ENCODE peak calls at places on chromosome 1, in eight cellular contexts. O, S, Z, Y, G, B, A and U are unnamed samples. For H3K27me3, the result is how much of the 10 kb centered on the place peaks cover.

GRCh38 chr1:91550961-91551360 is 50.3 kb downstream of the CDC7 start:
- DNase-seq in A (no peak), Y (no peak), G (no peak), Z (no peak), S (no peak), B (no peak), O (no peak), U (no peak)

GRCh38 chr1:194342484-194343262 is 1156.3 kb upstream of the B3GALT2 start:
- DNase-seq in S (no peak), B (no peak), G (no peak), Z (no peak), O (no peak), A (no peak), Y (no peak), U (no peak)

GRCh38 chr1:159296697-159297375 is 5.3 kb upstream of the FCER1A start:
- DNase-seq in O (no peak), A (no peak), Z (no peak), B (no peak), S (no peak), Y (no peak), G (no peak), U (no peak)

GRCh38 chr1:100027212-100027611 is 57.4 kb downstream of the SLC35A3 start:
- DNase-seq in S (no peak), G (no peak), O (no peak), B (no peak), Z (no peak), A (no peak), Y (no peak), U (no peak)

GRCh38 chr1:159161001-159161718 is 10.3 kb upstream of the CADM3 start:
- DNase-seq in B (peak), A (peak), S (no peak), Y (peak), O (peak), G (peak), Z (peak), U (peak)

GRCh38 chr1:242530761-242531160 is 6.3 kb upstream of the PLD5 start:
- DNase-seq in B (no peak), Y (no peak), O (no peak), G (no peak), A (no peak), S (no peak), Z (no peak), U (no peak)

GRCh38 chr1:230910755-230911117 is 42.4 kb upstream of the C1orf198 start:
- DNase-seq in Y (no peak), A (no peak), Z (no peak), O (no peak), B (no peak), G (no peak), S (no peak), U (no peak)

GRCh38 chr1:3050603-3051002 is 18.4 kb upstream of the PRDM16 start:
- DNase-seq in A (no peak), Z (no peak), O (no peak), S (no peak), B (no peak), Y (no peak), G (no peak), U (no peak)

GRCh38 chr1:206067486-206068302 is 14.7 kb downstream of the RHEX start:
- DNase-seq in S (no peak), A (no peak), Z (no peak), O (no peak), Y (peak), G (no peak), B (peak), U (peak)

GRCh38 chr1:41611068-41611931 is 126.8 kb upstream of the EDN2 start:
- DNase-seq in A (no peak), G (no peak), O (no peak), B (no peak), Y (no peak), S (no peak), Z (no peak), U (no peak)

GRCh38 chr1:24702511-24703293 is 42.5 kb upstream of the CLIC4 start:
- DNase-seq in O (no peak), Z (peak), S (no peak), B (no peak), G (no peak), A (no peak), Y (no peak), U (no peak)

GRCh38 chr1:202084791-202085681 is 37.7 kb upstream of the GPR37L1 start:
- DNase-seq in Y (no peak), Z (peak), B (no peak), O (no peak), G (no peak), A (no peak), S (no peak), U (no peak)

GRCh38 chr1:231062500-231063270 is 22.6 kb upstream of the FAM89A start:
- DNase-seq in Y (no peak), B (no peak), Z (no peak), A (no peak), S (no peak), O (no peak), G (no peak), U (no peak)

GRCh38 chr1:12754738-12755137 is 8.7 kb downstream of the CFAP107 start:
- DNase-seq in B (no peak), Y (no peak), S (no peak), O (no peak), G (no peak), Z (no peak), A (no peak), U (no peak)

GRCh38 chr1:225772323-225772768 is 5.3 kb upstream of the SRP9 start:
- DNase-seq in Z (peak), O (peak), A (peak), Y (peak), S (no peak), B (peak), G (peak), U (peak)

GRCh38 chr1:12121212-12122000 is 45.4 kb upstream of the TNFRSF1B start:
- DNase-seq in S (no peak), O (no peak), B (no peak), G (no peak), Y (no peak), A (no peak), Z (peak), U (no peak)

GRCh38 chr1:51948491-51948915 is 42.0 kb downstream of the RAB3B start:
- DNase-seq in O (no peak), S (no peak), Y (no peak), G (no peak), A (no peak), B (no peak), Z (no peak), U (no peak)

GRCh38 chr1:19447550-19447949 is 37.8 kb downstream of the CAPZB start:
- DNase-seq in Y (no peak), S (no peak), Z (no peak), A (no peak), B (no peak), O (no peak), G (no peak), U (no peak)

GRCh38 chr1:200837931-200838571 is 34.7 kb upstream of the GPR25 start:
- DNase-seq in Y (no peak), G (no peak), S (no peak), O (no peak), B (no peak), A (no peak), Z (peak), U (no peak)

GRCh38 chr1:175877939-175878730 is 134.7 kb upstream of the TNR start:
- DNase-seq in A (no peak), G (peak), Z (no peak), Y (no peak), B (no peak), S (peak), O (no peak), U (no peak)

GRCh38 chr1:160726498-160727391 is 12.3 kb upstream of the SLAMF7 start:
- DNase-seq in Z (peak), G (peak), Y (peak), A (no peak), S (no peak), O (no peak), B (peak), U (peak)

GRCh38 chr1:192598589-192598988 is 23.0 kb downstream of the RGS1 start:
- DNase-seq in A (no peak), S (no peak), Y (no peak), O (no peak), G (no peak), B (no peak), Z (no peak), U (no peak)

GRCh38 chr1:210653771-210654170 is 325.1 kb downstream of the HHAT start:
- DNase-seq in B (no peak), Y (no peak), Z (no peak), O (no peak), A (no peak), S (no peak), G (no peak), U (no peak)

GRCh38 chr1:12708396-12708795 is 7.5 kb upstream of the AADACL3 start:
- DNase-seq in B (no peak), Z (no peak), G (no peak), O (no peak), Y (no peak), A (no peak), S (no peak), U (no peak)

GRCh38 chr1:220691039-220691684 is 999 bp downstream of the C1orf115 start:
- DNase-seq in O (no peak), A (peak), S (no peak), G (no peak), Z (no peak), B (no peak), Y (no peak), U (no peak)

GRCh38 chr1:936865-937264 is 13.1 kb downstream of the SAMD11 start:
- DNase-seq in S (no peak), B (no peak), Y (no peak), G (no peak), O (no peak), A (no peak), Z (no peak), U (no peak)
- H3K27me3 ChIP-seq in S (under half), B (under half), Y (under half), G (half or more), O (half or more), A (under half), Z (under half), U (half or more)

DNA sequence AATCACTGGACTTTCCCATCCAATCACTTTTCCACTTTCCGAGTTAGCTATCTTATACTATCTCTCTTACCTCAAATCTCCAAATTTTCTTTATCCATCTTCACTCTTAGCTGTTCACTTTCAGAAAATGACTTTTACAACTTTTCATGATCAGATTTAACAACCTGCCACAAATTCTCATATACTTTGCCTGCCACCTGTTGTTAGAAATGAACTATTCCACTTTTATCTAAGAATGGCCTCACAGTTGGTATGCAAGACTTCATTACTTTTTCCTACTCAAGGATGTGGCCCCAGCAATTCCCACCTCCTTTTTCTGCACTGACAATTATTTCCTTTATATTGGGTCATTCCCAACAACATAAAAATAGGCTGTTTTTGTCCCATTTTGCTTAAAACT is 93.6 kb upstream of the DEPDC1 start:
- DNase-seq in G (no peak), A (no peak), Z (peak), O (no peak), Y (no peak), S (no peak), B (no peak), U (no peak)
- TF ChIP-seq CTCF in G (no peak), A (no peak), Z (peak), O (no peak), Y (no peak), S (no peak), B (no peak), U (no peak)

GRCh38 chr1:75124510-75124909 is 9.7 kb upstream of the LHX8 start:
- DNase-seq in Z (no peak), S (no peak), B (no peak), A (no peak), Y (no peak), G (no peak), O (no peak), U (no peak)

GRCh38 chr1:75127916-75128717 is 6.1 kb upstream of the LHX8 start:
- DNase-seq in O (no peak), G (no peak), A (no peak), Y (no peak), B (no peak), S (no peak), Z (no peak), U (no peak)

GRCh38 chr1:75123756-75124155 is 10.4 kb upstream of the LHX8 start:
- DNase-seq in Y (no peak), G (no peak), B (no peak), O (no peak), Z (no peak), S (no peak), A (no peak), U (no peak)

GRCh38 chr1:75125161-75125681 is 9.0 kb upstream of the LHX8 start:
- DNase-seq in A (no peak), Z (no peak), S (no peak), G (no peak), Y (no peak), O (no peak), B (no peak), U (no peak)

DNA sequence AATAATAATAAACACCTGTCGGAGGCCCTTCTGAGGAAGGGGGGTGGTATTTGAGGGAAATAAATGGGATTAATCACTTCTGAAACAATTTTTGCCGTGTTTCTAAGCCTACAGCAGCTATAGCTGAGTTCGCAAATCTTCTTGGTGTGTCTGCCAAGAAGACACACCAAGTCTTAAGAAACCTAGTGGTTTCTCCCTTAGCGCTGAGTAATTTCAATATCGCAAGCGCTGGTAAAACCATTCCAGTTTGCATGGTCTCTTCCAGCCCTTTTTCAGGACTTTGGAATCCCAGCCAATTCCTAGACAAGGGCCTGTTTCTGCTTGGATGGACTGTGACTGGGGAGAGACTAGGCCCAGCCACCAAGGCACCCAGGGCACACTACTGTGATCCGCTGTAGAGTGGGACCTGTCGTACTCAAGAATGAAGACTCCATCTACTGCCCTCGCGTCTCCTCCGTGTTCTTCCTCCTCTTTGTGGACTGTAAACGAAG is 7.5 kb upstream of the LHX8 start:
- DNase-seq in Y (no peak), A (no peak), G (no peak), Z (no peak), B (no peak), S (no peak), O (no peak), U (no peak)
- H3K27me3 ChIP-seq in Y (under half), A (under half), G (half or more), Z (half or more), B (half or more), S (under half), O (half or more), U (half or more)

DNA sequence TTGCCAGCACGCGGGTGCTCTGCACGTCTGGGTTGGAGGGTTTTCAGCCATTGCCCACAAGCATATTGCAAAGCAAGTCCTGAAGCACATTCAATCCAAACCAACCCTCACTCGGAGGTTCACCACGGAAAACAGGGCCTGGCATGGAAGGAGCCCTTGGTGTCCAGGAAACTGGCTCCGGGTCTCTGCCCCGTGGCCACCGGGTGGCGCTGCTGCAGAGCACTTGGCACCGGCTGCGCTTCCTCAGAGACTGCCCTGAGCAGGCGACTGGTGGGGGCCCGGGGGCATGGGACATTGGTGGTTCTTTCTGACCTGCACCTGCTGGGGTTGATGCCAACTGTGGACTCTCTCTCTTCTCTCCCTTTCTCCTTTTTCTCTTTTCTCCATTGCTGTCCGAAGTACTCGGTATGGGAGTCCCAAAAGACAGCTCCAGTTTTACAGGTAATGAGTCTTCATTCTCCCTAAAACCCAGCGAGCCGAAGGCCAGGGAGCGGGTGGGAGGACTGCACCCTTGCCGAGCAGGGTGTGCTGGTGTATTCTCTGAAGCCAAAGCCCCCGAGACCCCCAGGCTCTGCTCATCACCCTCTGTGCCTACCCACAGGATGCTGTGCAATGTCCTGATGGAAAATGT is 4.1 kb upstream of the KCNAB2 start:
- DNase-seq in G (no peak), O (no peak), Z (peak), Y (no peak), A (no peak), B (no peak), S (no peak), U (no peak)
- TF ChIP-seq CTCF in G (no peak), O (peak), Z (peak), Y (no peak), A (peak), B (peak), S (no peak), U (no peak)

DNA sequence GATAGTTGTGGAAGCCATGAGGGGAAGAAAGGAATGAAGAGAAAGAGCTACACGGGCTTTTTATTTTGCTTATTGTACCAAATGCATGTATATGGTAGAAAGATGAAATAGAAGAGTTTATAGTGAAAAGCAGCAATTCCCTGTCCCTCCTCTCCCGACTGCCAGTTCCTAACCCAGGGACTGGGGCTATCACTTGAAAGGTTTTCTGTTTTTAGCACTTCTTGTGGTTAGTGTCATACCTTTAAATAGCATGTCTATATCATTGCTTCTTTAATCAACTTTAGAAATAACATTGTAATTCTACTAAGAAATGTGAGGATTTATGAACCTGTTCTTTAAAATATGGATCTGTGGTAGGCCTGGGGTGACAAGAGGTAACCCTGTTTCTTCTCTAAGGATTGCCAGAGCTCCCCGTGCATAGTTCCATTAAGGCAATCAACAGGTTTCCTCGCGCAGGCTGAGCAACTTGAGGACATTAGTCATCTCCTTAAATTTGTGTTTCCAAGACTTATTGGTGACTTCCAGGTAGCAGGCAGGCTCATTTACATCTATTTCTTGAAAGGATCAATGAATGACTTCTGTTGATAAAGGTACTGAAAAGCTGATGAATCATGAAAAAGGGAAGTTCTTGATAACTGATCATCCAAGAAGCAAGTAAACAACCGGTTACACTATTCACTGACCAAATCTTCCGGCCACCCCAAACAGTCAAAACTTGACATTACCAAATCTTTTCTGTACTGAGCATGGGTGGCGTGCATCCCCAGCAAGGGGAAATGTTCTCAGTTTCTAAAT is 37.8 kb upstream of the S1PR1 start:
- DNase-seq in S (no peak), A (no peak), Z (no peak), Y (no peak), B (no peak), O (no peak), G (no peak), U (no peak)
- H3K27me3 ChIP-seq in S (under half), A (under half), Z (under half), Y (under half), B (under half), O (under half), G (under half), U (under half)

GRCh38 chr1:66452162-66452561 is 81.8 kb upstream of the SGIP1 start:
- DNase-seq in A (no peak), Z (peak), Y (no peak), O (no peak), B (no peak), S (no peak), G (no peak), U (no peak)
- TF ChIP-seq CTCF in A (peak), Z (peak), Y (no peak), O (peak), B (no peak), S (no peak), G (no peak), U (no peak)

GRCh38 chr1:22338071-22338765 is 113.4 kb upstream of the ZBTB40 start:
- DNase-seq in Y (no peak), O (no peak), G (no peak), B (no peak), Z (no peak), S (no peak), A (no peak), U (no peak)

GRCh38 chr1:22340066-22340465 is 111.6 kb upstream of the ZBTB40 start:
- DNase-seq in Z (no peak), G (no peak), O (no peak), S (no peak), B (no peak), A (no peak), Y (no peak), U (no peak)

GRCh38 chr1:22341791-22342605 is 109.7 kb upstream of the ZBTB40 start:
- DNase-seq in G (no peak), Y (no peak), O (no peak), S (no peak), A (no peak), Z (peak), B (no peak), U (no peak)

GRCh38 chr1:22340873-22341272 is 110.8 kb upstream of the ZBTB40 start:
- DNase-seq in G (no peak), S (no peak), B (no peak), Y (no peak), A (no peak), O (no peak), Z (no peak), U (no peak)

DNA sequence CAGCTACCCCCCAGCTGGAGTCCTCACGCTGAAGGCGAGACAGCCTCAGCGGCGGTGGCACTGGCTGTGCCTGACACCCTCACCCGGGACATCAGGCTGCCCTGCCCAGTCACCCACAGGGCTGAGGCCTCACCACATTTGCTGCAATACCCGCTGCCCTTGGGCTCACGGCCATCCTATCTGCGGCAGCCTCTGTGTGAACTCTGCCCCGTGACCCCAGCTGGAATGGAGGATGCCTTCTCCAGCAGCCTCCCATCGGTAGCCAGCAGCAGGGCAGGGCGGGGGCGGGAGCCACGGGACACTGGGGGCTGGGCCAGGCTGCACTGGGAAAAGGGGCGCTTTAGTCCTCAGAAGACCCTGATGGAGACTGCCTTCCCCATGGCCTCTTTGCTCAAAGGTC is 112.4 kb upstream of the ZBTB40 start:
- DNase-seq in Z (no peak), B (no peak), S (no peak), O (no peak), Y (no peak), A (peak), G (no peak), U (no peak)
- H3K27me3 ChIP-seq in Z (under half), B (under half), S (under half), O (half or more), Y (under half), A (under half), G (half or more), U (under half)